ENCODE peak calls at places on chromosome 11, in six cellular contexts. E is Peyer's patch, T is stomach, Q is right lobe of liver, O is tibial nerve, W is uterus. C is an unnamed sample.
A peak's percentile ranks its signal among the peaks of the same experiment; 100 is the strongest.

GRCh38 chr11:86124251-86125233 is 55.7 kb upstream of the PICALM start:
- DNase-seq in E (no peak), T (no peak), Q (no peak), O (no peak), W (no peak), C (no peak)

GRCh38 chr11:66313321-66314185 is 3.3 kb downstream of the CD248 start:
- DNase-seq in E (no peak), T (no peak), Q (no peak), O (no peak), W (peak; percentile 42), C (no peak)

GRCh38 chr11:69431893-69432738 is 49.3 kb upstream of the LINC01488 start:
- DNase-seq in E (no peak), T (no peak), Q (no peak), O (no peak), W (no peak), C (no peak)

GRCh38 chr11:106724293-106724892 is 293.9 kb downstream of the GUCY1A2 start:
- DNase-seq in E (no peak), T (no peak), Q (no peak), O (no peak), W (no peak), C (no peak)

GRCh38 chr11:3341298-3341697 is 37.6 kb downstream of the ZNF195 start:
- DNase-seq in E (peak; percentile 85), T (peak; percentile 73), Q (no peak), O (peak; percentile 41), W (no peak), C (no peak)

GRCh38 chr11:100328626-100329340 is 358.3 kb upstream of the ARHGAP42 start:
- DNase-seq in E (no peak), T (no peak), Q (no peak), O (no peak), W (no peak), C (no peak)

GRCh38 chr11:88480217-88480616 is 142.7 kb upstream of the CTSC start:
- DNase-seq in E (no peak), T (no peak), Q (no peak), O (no peak), W (peak; percentile 56), C (no peak)

GRCh38 chr11:44305643-44306468 is 4.1 kb downstream of the ALX4 start:
- DNase-seq in E (peak; percentile 54), T (peak; percentile 52), Q (peak; percentile 54), O (no peak), W (no peak), C (no peak)

GRCh38 chr11:120254788-120255518 is 15.0 kb downstream of the POU2F3 start:
- DNase-seq in E (no peak), T (no peak), Q (no peak), O (no peak), W (no peak), C (no peak)

GRCh38 chr11:82527185-82527584 is 206.5 kb downstream of the FAM181B start:
- DNase-seq in E (no peak), T (no peak), Q (no peak), O (no peak), W (no peak), C (no peak)

GRCh38 chr11:127890026-127890611 is 697.2 kb downstream of the ETS1 start:
- DNase-seq in E (no peak), T (no peak), Q (no peak), O (no peak), W (no peak), C (no peak)

GRCh38 chr11:19846654-19847330 is 134.2 kb downstream of the NAV2 start:
- DNase-seq in E (no peak), T (no peak), Q (no peak), O (no peak), W (peak; percentile 24), C (peak; percentile 35)

GRCh38 chr11:11558352-11558751 is 63.5 kb downstream of the GALNT18 start:
- DNase-seq in E (no peak), T (no peak), Q (no peak), O (no peak), W (no peak), C (no peak)

GRCh38 chr11:118078972-118079411 is 2.1 kb downstream of the TMPRSS4 start:
- DNase-seq in E (peak; percentile 53), T (no peak), Q (no peak), O (no peak), W (no peak), C (no peak)

GRCh38 chr11:85663781-85664560 is 958 bp downstream of the CREBZF start:
- DNase-seq in E (peak; percentile 95), T (peak; percentile 88), Q (peak; percentile 85), O (peak; percentile 58), W (peak; percentile 61), C (peak; percentile 77)

GRCh38 chr11:14022821-14023220 is 60.3 kb downstream of the SPON1 start:
- DNase-seq in E (no peak), T (no peak), Q (no peak), O (no peak), W (no peak), C (no peak)

GRCh38 chr11:1727088-1727690 is 23.2 kb downstream of the IFITM10 start:
- DNase-seq in E (peak; percentile 39), T (no peak), Q (no peak), O (no peak), W (no peak), C (no peak)

GRCh38 chr11:28836285-28837081 is 728.3 kb downstream of the METTL15 start:
- DNase-seq in E (no peak), T (no peak), Q (no peak), O (no peak), W (no peak), C (no peak)

GRCh38 chr11:94418123-94418770 is 17.0 kb upstream of the GPR83 start:
- DNase-seq in E (no peak), T (no peak), Q (no peak), O (no peak), W (no peak), C (no peak)

GRCh38 chr11:67498544-67498972 is 6.6 kb downstream of the PITPNM1 start:
- DNase-seq in E (no peak), T (no peak), Q (no peak), O (no peak), W (no peak), C (peak; percentile 69)

GRCh38 chr11:134380785-134381184 is 31.3 kb downstream of the B3GAT1 start:
- DNase-seq in E (no peak), T (no peak), Q (no peak), O (no peak), W (no peak), C (no peak)

GRCh38 chr11:61133956-61134662 is 27.1 kb downstream of the VPS37C start:
- DNase-seq in E (no peak), T (no peak), Q (no peak), O (no peak), W (no peak), C (no peak)

GRCh38 chr11:16382177-16382576 is 25.8 kb upstream of the SOX6 start:
- DNase-seq in E (no peak), T (no peak), Q (no peak), O (no peak), W (no peak), C (no peak)

GRCh38 chr11:87926250-87926970 is 248.8 kb downstream of the RAB38 start:
- DNase-seq in E (no peak), T (no peak), Q (no peak), O (no peak), W (no peak), C (no peak)

GRCh38 chr11:4826425-4826824 is 5.3 kb downstream of the OR51F2 start:
- DNase-seq in E (no peak), T (no peak), Q (no peak), O (no peak), W (no peak), C (no peak)

GRCh38 chr11:134562941-134563471 is 151.0 kb upstream of the B3GAT1 start:
- DNase-seq in E (no peak), T (no peak), Q (no peak), O (no peak), W (no peak), C (no peak)

GRCh38 chr11:125874556-125875124 is 12.8 kb upstream of the HYLS1 start:
- DNase-seq in E (peak; percentile 82), T (peak; percentile 48), Q (no peak), O (no peak), W (peak; percentile 31), C (no peak)

GRCh38 chr11:125873881-125874555 is 13.4 kb upstream of the HYLS1 start:
- DNase-seq in E (no peak), T (no peak), Q (no peak), O (no peak), W (no peak), C (no peak)

GRCh38 chr11:125872138-125872491 is 15.4 kb upstream of the HYLS1 start:
- DNase-seq in E (no peak), T (no peak), Q (no peak), O (no peak), W (no peak), C (no peak)

GRCh38 chr11:125871391-125872137 is 15.9 kb upstream of the HYLS1 start:
- DNase-seq in E (no peak), T (peak; percentile 37), Q (no peak), O (no peak), W (no peak), C (no peak)

GRCh38 chr11:125869526-125869925 is 17.9 kb upstream of the HYLS1 start:
- DNase-seq in E (no peak), T (no peak), Q (no peak), O (no peak), W (no peak), C (no peak)
- H3K36me3 ChIP-seq in E (no peaks in the 10 kb centered on the region), T (no peaks in the 10 kb centered on the region), Q (no peaks in the 10 kb centered on the region), O (no peaks in the 10 kb centered on the region), W (no peaks in the 10 kb centered on the region), C (no peaks in the 10 kb centered on the region)

GRCh38 chr11:39668640-39669039 is 1790.8 kb downstream of the LRRC4C start:
- DNase-seq in E (no peak), T (no peak), Q (no peak), O (no peak), W (no peak), C (no peak)

DNA sequence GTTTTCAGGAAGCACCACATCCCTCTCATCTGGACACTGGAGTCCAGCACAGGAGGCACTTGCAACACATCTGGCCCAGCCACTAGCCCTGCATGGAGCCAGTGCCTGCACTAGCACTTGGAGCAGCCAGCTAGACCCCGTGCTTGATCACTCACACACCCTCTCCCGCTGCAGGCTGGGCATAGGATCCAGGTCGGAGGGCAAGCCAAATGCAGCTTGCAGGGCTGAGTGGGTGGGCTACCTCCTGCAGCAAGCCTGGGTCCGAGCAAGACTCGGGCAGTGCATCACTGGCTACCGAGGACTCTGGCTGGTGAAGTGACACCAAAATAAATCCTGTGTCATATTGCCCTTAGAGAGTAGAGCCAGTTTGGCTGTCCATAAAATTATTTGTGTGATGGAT is 1795.4 kb downstream of the LRRC4C start:
- DNase-seq in E (no peak), T (no peak), Q (no peak), O (no peak), W (no peak), C (no peak)
- TF ChIP-seq POLR2A in E (no peak), T (no peak), Q (no peak), O (no peak), W (no peak), C (no peak)

DNA sequence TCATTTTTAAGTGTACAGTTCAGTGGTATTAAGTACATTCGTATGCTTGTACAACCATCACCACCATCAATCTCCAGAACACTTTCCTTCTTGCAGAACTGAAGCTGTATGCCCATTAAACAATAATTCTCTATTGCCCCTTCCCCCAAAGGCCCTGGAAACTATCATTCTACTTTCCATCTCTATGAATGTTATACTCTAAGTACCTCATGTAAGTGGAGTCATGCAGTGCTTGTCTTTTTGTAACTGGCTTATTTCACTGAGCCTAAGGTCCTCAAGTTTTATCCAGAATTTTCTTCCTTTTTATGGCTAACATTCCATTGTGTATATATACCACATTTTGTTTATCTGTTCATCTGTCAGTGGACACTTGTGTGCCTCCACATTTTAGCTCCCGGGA is 29.7 kb downstream of the MMP7 start:
- DNase-seq in E (no peak), T (no peak), Q (no peak), O (no peak), W (no peak), C (no peak)
- H3K27ac ChIP-seq in E (no peak overlapping the region), T (no peak overlapping the region), Q (no peak overlapping the region), O (peak overlapping the region; percentile 30), W (no peak overlapping the region), C (no peak overlapping the region)

GRCh38 chr11:48127521-48128183 is 89.0 kb upstream of the OR4B1 start:
- DNase-seq in E (no peak), T (no peak), Q (no peak), O (no peak), W (no peak), C (no peak)
- H3K36me3 ChIP-seq in E (peaks cover 80% of the 10 kb centered on the region), T (peaks cover 26% of the 10 kb centered on the region), Q (peaks cover 89% of the 10 kb centered on the region), O (peaks cover 95% of the 10 kb centered on the region), W (no peaks in the 10 kb centered on the region), C (peaks cover 10% of the 10 kb centered on the region)

C was measured in heart left ventricle.